ENCODE peak calls at places on chromosomes 4 and X, in five cellular contexts. K is GM06990, A is hepatocyte, V is colonic mucosa, L is GM20000. Q is an unnamed sample.

GRCh38 chrX:69387559-69388487 is 116.3 kb upstream of the NALF2 start:
- DNase-seq in K (peak; percentile 18), A (peak; percentile 66), V (peak; percentile 41), L (peak; percentile 54), Q (peak; percentile 15)

GRCh38 chr4:26248647-26249046 is 72.2 kb upstream of the RBPJ start:
- DNase-seq in K (no peak), A (no peak), V (peak; percentile 50), L (no peak), Q (no peak)

GRCh38 chr4:6658204-6658585 is 17.7 kb downstream of the MRFAP1 start:
- DNase-seq in K (no peak), A (no peak), V (no peak), L (no peak), Q (no peak)

GRCh38 chr4:6591305-6591704 is 16.3 kb downstream of the MAN2B2 start:
- DNase-seq in K (no peak), A (no peak), V (no peak), L (peak; percentile 57), Q (no peak)

GRCh38 chr4:7067147-7067522 is 729 bp downstream of the GRPEL1 start:
- DNase-seq in K (no peak), A (no peak), V (peak; percentile 52), L (no peak), Q (peak; percentile 26)

GRCh38 chr4:156901871-156902270 is 69.7 kb downstream of the PDGFC start:
- DNase-seq in K (no peak), A (no peak), V (no peak), L (no peak), Q (no peak)

GRCh38 chr4:117478702-117479101 is 393.3 kb upstream of the TRAM1L1 start:
- DNase-seq in K (no peak), A (no peak), V (no peak), L (no peak), Q (no peak)

GRCh38 chrX:153900806-153901752 is 3.4 kb upstream of the AVPR2 start:
- DNase-seq in K (peak; percentile 56), A (peak; percentile 43), V (peak; percentile 53), L (peak; percentile 86), Q (peak; percentile 70)

GRCh38 chr4:76704133-76704881 is 193.6 kb downstream of the SOWAHB start:
- DNase-seq in K (no peak), A (peak; percentile 76), V (peak; percentile 78), L (no peak), Q (peak; percentile 88)

GRCh38 chr4:3234171-3235029 is 14.6 kb upstream of the MSANTD1 start:
- DNase-seq in K (no peak), A (no peak), V (no peak), L (peak; percentile 22), Q (no peak)

GRCh38 chr4:187090401-187090800 is 366.7 kb upstream of the FAT1 start:
- DNase-seq in K (no peak), A (no peak), V (no peak), L (no peak), Q (no peak)

GRCh38 chrX:68895339-68896250 is 66.8 kb downstream of the EFNB1 start:
- DNase-seq in K (no peak), A (peak; percentile 73), V (peak; percentile 66), L (no peak), Q (peak; percentile 74)

GRCh38 chr4:181176306-181176705 is 1066.9 kb upstream of the TENM3 start:
- DNase-seq in K (no peak), A (no peak), V (no peak), L (no peak), Q (no peak)

GRCh38 chr4:61437923-61438322 is 237.8 kb downstream of the ADGRL3 start:
- DNase-seq in K (no peak), A (no peak), V (no peak), L (no peak), Q (no peak)

GRCh38 chrX:80810365-80810978 is 795 bp upstream of the BRWD3 start:
- DNase-seq in K (no peak), A (no peak), V (no peak), L (no peak), Q (no peak)

GRCh38 chr4:152696764-152697250 is 17.0 kb upstream of the TMEM154 start:
- DNase-seq in K (peak; percentile 81), A (no peak), V (no peak), L (peak; percentile 84), Q (peak; percentile 92)

GRCh38 chr4:1194028-1194900 is 21.9 kb upstream of the SPON2 start:
- DNase-seq in K (no peak), A (peak; percentile 36), V (peak; percentile 42), L (no peak), Q (no peak)

GRCh38 chrX:39729834-39730670 is 367.7 kb downstream of the BCOR start:
- DNase-seq in K (no peak), A (peak; percentile 38), V (no peak), L (no peak), Q (no peak)

GRCh38 chr4:3226467-3226866 is 22.5 kb upstream of the MSANTD1 start:
- DNase-seq in K (no peak), A (no peak), V (peak; percentile 34), L (no peak), Q (no peak)

GRCh38 chr4:113888006-113888405 is 91.4 kb downstream of the ARSJ start:
- DNase-seq in K (no peak), A (no peak), V (no peak), L (no peak), Q (no peak)

GRCh38 chr4:114282937-114283336 is 303.5 kb upstream of the ARSJ start:
- DNase-seq in K (no peak), A (no peak), V (no peak), L (no peak), Q (no peak)

GRCh38 chr4:113502883-113503282 is 258.7 kb downstream of the CAMK2D start:
- DNase-seq in K (no peak), A (no peak), V (no peak), L (no peak), Q (no peak)

GRCh38 chrX:135437867-135438733 is 16.4 kb downstream of the SMIM10L2A start:
- DNase-seq in K (no peak), A (no peak), V (no peak), L (no peak), Q (no peak)

GRCh38 chr4:107153228-107153627 is 117.1 kb upstream of the DKK2 start:
- DNase-seq in K (no peak), A (peak; percentile 15), V (peak; percentile 53), L (no peak), Q (peak; percentile 15)
- TF ChIP-seq CTCF in K (peak; percentile 49), A (no peak), V (no peak), L (peak; percentile 18), Q (peak; percentile 49)

GRCh38 chr4:27318740-27319139 is 458.1 kb downstream of the STIM2 start:
- DNase-seq in K (no peak), A (peak; percentile 57), V (peak; percentile 60), L (peak; percentile 37), Q (peak; percentile 25)
- TF ChIP-seq CTCF in K (peak; percentile 54), A (peak; percentile 64), V (no peak), L (no peak), Q (peak; percentile 48)

DNA sequence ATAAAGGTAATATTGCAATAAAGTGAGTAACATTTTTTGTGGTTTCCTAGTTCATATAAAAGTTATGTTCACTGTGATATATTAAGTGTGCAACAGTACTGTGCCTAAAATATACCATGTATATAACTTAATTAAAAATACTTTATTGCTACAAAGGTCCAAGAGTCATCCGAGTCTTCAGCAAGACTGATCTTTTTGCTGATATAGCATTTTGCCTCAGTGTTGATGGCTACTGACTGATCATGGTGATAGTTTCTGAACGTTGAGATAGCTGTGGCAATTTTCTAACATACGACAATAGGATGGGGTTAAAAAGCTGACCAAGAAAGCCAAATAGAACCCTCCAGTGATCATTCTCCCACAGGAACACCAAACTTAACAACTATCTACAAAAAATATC is 1302.7 kb downstream of the TECRL start:
- DNase-seq in K (no peak), A (no peak), V (no peak), L (no peak), Q (no peak)
- TF ChIP-seq CTCF in K (no peak), A (no peak), V (no peak), L (no peak), Q (no peak)

GRCh38 chrX:2811271-2811670 is 17.5 kb upstream of the GYG2 start:
- DNase-seq in K (no peak), A (no peak), V (no peak), L (no peak), Q (no peak)
- TF ChIP-seq CTCF in K (no peak), A (no peak), V (no peak), L (no peak), Q (no peak)

GRCh38 chr4:173834151-173834550 is 304.1 kb upstream of the HAND2 start:
- DNase-seq in K (no peak), A (no peak), V (no peak), L (no peak), Q (peak; percentile 9)
- TF ChIP-seq CTCF in K (peak; percentile 14), A (no peak), V (no peak), L (no peak), Q (no peak)

GRCh38 chr4:48269861-48270515 is 350 bp upstream of the TEC start:
- DNase-seq in K (peak; percentile 94), A (peak; percentile 95), V (peak; percentile 97), L (peak; percentile 97), Q (peak; percentile 57)
- TF ChIP-seq CTCF in K (no peak), A (peak; percentile 28), V (no peak), L (no peak), Q (peak; percentile 21)

Q was measured in bronchial epithelial cell.